ENCODE peak calls at places on chromosome 6, in eight cellular contexts. D is astrocyte of the spinal cord; K is tibial artery; O is posterior cingulate gyrus; Z is T-helper 1 cell; P is HTR-8/SVneo; J is stimulated activated CD4-positive, alpha-beta T cell treated with anti-CD3 and anti-CD28 coated beads, TNF-alpha, amount 100 ng/mL, for 1 hour; W is IMR-90. I is an unnamed sample.

GRCh38 chr6:169960891-169961611 is 209.6 kb downstream of the ERMARD start:
- DNase-seq in J (no peak), K (peak), O (no peak), P (no peak), Z (no peak), D (no peak), W (no peak), I (no peak)

GRCh38 chr6:44569931-44570385 is 182.5 kb downstream of the CDC5L start:
- DNase-seq in J (no peak), D (peak), Z (no peak), W (peak), K (peak), O (peak), P (no peak), I (peak)

GRCh38 chr6:7914991-7915789 is 4.6 kb upstream of the TXNDC5 start:
- DNase-seq in P (no peak), O (no peak), K (no peak), W (peak), Z (no peak), D (peak), J (no peak), I (peak)

GRCh38 chr6:52551483-52552277 is 25.2 kb downstream of the TRAM2 start:
- DNase-seq in J (no peak), K (peak), D (peak), O (no peak), W (peak), Z (no peak), P (peak), I (peak)

GRCh38 chr6:82239597-82239996 is 7.9 kb downstream of the IBTK start:
- DNase-seq in P (no peak), K (no peak), D (no peak), W (no peak), Z (no peak), O (no peak), J (no peak), I (no peak)

GRCh38 chr6:109393882-109394281 is 11.6 kb upstream of the CD164 start:
- DNase-seq in O (no peak), J (no peak), K (no peak), Z (no peak), W (peak), P (peak), D (no peak), I (no peak)

GRCh38 chr6:144606041-144606440 is 320.9 kb downstream of the UTRN start:
- DNase-seq in P (no peak), D (no peak), Z (no peak), J (no peak), O (no peak), W (no peak), K (no peak), I (no peak)

GRCh38 chr6:117482240-117483003 is at the start of gene DCBLD1:
- DNase-seq in J (peak), P (peak), Z (peak), D (peak), K (peak), W (peak), O (peak), I (peak)

GRCh38 chr6:15752820-15753219 is 90.0 kb upstream of the DTNBP1 start:
- DNase-seq in Z (no peak), K (no peak), P (no peak), J (no peak), D (no peak), O (no peak), W (no peak), I (no peak)

GRCh38 chr6:106858653-106859092 is 115.9 kb downstream of the CD24 start:
- DNase-seq in O (no peak), Z (no peak), P (peak), J (no peak), K (no peak), W (peak), D (peak), I (no peak)

GRCh38 chr6:12116264-12116800 is 104.2 kb downstream of the HIVEP1 start:
- DNase-seq in W (no peak), D (no peak), J (no peak), Z (no peak), K (no peak), O (no peak), P (no peak), I (no peak)

GRCh38 chr6:17803409-17803808 is 96.7 kb upstream of the NUP153 start:
- DNase-seq in K (no peak), W (no peak), D (no peak), O (no peak), J (no peak), Z (no peak), P (no peak), I (no peak)

GRCh38 chr6:28657756-28658465 is 132.2 kb downstream of the GPX5 start:
- DNase-seq in D (peak), W (peak), P (no peak), Z (no peak), K (no peak), J (peak), O (peak), I (peak)

I was measured in Right ventricle myocardium superior.